ENCODE peak calls at places on chromosomes 5 and 9, in four cellular contexts. U is K562, D is IMR-90, N is GM12878. E is an unnamed sample.

GRCh38 chr5:143505934-143506333 is 102.4 kb upstream of the NR3C1 start:
- DNase-seq in D (no peak), N (no peak), U (no peak), E (no peak)

GRCh38 chr5:39176740-39177628 is 42.4 kb downstream of the FYB1 start:
- DNase-seq in N (peak; percentile 17), D (no peak), U (peak; percentile 62), E (no peak)

GRCh38 chr5:140041099-140041491 is 2.0 kb downstream of the NRG2 start:
- DNase-seq in U (no peak), N (no peak), D (no peak), E (no peak)

GRCh38 chr9:37454238-37454637 is 11.0 kb downstream of the ZBTB5 start:
- DNase-seq in U (no peak), N (no peak), D (peak; percentile 14), E (no peak)

GRCh38 chr5:69224520-69224919 is 10.2 kb upstream of the CDK7 start:
- DNase-seq in U (no peak), D (no peak), N (no peak), E (no peak)

GRCh38 chr5:14581333-14581890 is at the start of gene OTULINL:
- DNase-seq in D (peak; percentile 47), N (no peak), U (peak; percentile 73), E (peak; percentile 76)

GRCh38 chr9:78613006-78613405 is 316.1 kb downstream of the PSAT1 start:
- DNase-seq in U (no peak), D (no peak), N (no peak), E (no peak)

GRCh38 chr5:30968971-30969370 is 224.5 kb upstream of the CDH6 start:
- DNase-seq in U (no peak), D (no peak), N (no peak), E (no peak)

GRCh38 chr5:74123928-74124327 is 497.9 kb downstream of the ARHGEF28 start:
- DNase-seq in U (no peak), N (no peak), D (no peak), E (no peak)

GRCh38 chr5:170289749-170290148 is 7.8 kb downstream of the LCP2 start:
- DNase-seq in U (no peak), N (no peak), D (no peak), E (no peak)

GRCh38 chr5:33297760-33298216 is 143.0 kb upstream of the TARS1 start:
- DNase-seq in D (no peak), U (peak; percentile 39), N (no peak), E (peak; percentile 11)

GRCh38 chr5:171369898-171370297 is 17.8 kb upstream of the NPM1 start:
- DNase-seq in N (no peak), U (no peak), D (no peak), E (no peak)

GRCh38 chr9:137354153-137354844 is 52.2 kb upstream of the NRARP start:
- DNase-seq in U (no peak), N (no peak), D (no peak), E (no peak)

GRCh38 chr9:124764774-124765438 is 6.2 kb downstream of the NR6A1 start:
- DNase-seq in N (no peak), U (peak; percentile 55), D (no peak), E (peak; percentile 53)

GRCh38 chr5:10564838-10565784 is 1.2 kb downstream of the ANKRD33B start:
- DNase-seq in U (no peak), D (no peak), N (no peak), E (no peak)

GRCh38 chr9:77954018-77954417 is 77.6 kb downstream of the GNAQ start:
- DNase-seq in U (no peak), N (no peak), D (peak; percentile 60), E (no peak)

GRCh38 chr5:126723643-126724042 is 53.3 kb upstream of the LMNB1 start:
- DNase-seq in U (no peak), D (no peak), N (no peak), E (peak; percentile 6)

GRCh38 chr9:33287087-33287490 is 3.2 kb upstream of the NFX1 start:
- DNase-seq in N (no peak), D (peak; percentile 75), U (peak; percentile 42), E (peak; percentile 89)

GRCh38 chr5:165757756-165758155 is 2252.3 kb downstream of the MAT2B start:
- DNase-seq in N (no peak), U (no peak), D (no peak), E (no peak)

GRCh38 chr5:37839441-37840035 is 303 bp downstream of the GDNF start:
- DNase-seq in N (no peak), U (no peak), D (peak; percentile 73), E (peak; percentile 57)

GRCh38 chr9:91741529-91741928 is 208.5 kb downstream of the ROR2 start:
- DNase-seq in D (peak; percentile 93), N (no peak), U (no peak), E (no peak)

GRCh38 chr5:3380689-3381088 is 214.9 kb upstream of the IRX1 start:
- DNase-seq in U (no peak), N (no peak), D (no peak), E (no peak)

GRCh38 chr9:137703842-137704508 is 85.2 kb downstream of the EHMT1 start:
- DNase-seq in N (no peak), U (peak; percentile 38), D (peak; percentile 57), E (no peak)

GRCh38 chr5:127041571-127041970 is 11.2 kb upstream of the MARCHF3 start:
- DNase-seq in U (no peak), D (peak; percentile 60), N (no peak), E (no peak)

GRCh38 chr9:108885643-108886348 is 23.7 kb downstream of the ACTL7A start:
- DNase-seq in U (peak; percentile 88), N (peak; percentile 81), D (peak; percentile 84), E (peak; percentile 71)

GRCh38 chr9:86041331-86041741 is 58.0 kb downstream of the GOLM1 start:
- DNase-seq in D (peak; percentile 61), N (no peak), U (no peak), E (no peak)

GRCh38 chr5:137054335-137054734 is 444.8 kb downstream of the SPOCK1 start:
- DNase-seq in D (no peak), N (no peak), U (no peak), E (no peak)

GRCh38 chr5:15406478-15406877 is 93.5 kb upstream of the FBXL7 start:
- DNase-seq in U (no peak), N (no peak), D (no peak), E (no peak)

GRCh38 chr5:77211691-77212047 is 1.2 kb downstream of the PDE8B start:
- DNase-seq in N (no peak), U (no peak), D (no peak), E (no peak)

GRCh38 chr5:145471831-145472616 is 363.1 kb downstream of the PRELID2 start:
- DNase-seq in D (peak; percentile 36), N (no peak), U (peak; percentile 22), E (no peak)

GRCh38 chr9:18405240-18405639 is 68.7 kb upstream of the ADAMTSL1 start:
- DNase-seq in U (no peak), N (no peak), D (no peak), E (no peak)

GRCh38 chr5:168468836-168469235 is 17.4 kb upstream of the RARS1 start:
- DNase-seq in D (peak; percentile 93), U (no peak), N (no peak), E (no peak)

GRCh38 chr9:33202552-33203300 is 35.6 kb upstream of the B4GALT1 start:
- DNase-seq in U (no peak), N (peak; percentile 72), D (peak; percentile 69), E (no peak)

GRCh38 chr9:83339435-83339834 is 198.8 kb downstream of the FRMD3 start:
- DNase-seq in U (no peak), N (no peak), D (no peak), E (no peak)

GRCh38 chr5:142425286-142426065 is 100.7 kb upstream of the SPRY4 start:
- DNase-seq in N (no peak), U (no peak), D (peak; percentile 74), E (no peak)

GRCh38 chr9:5499889-5500398 is 10.4 kb upstream of the PDCD1LG2 start:
- DNase-seq in D (peak; percentile 68), U (peak; percentile 73), N (no peak), E (no peak)

DNA sequence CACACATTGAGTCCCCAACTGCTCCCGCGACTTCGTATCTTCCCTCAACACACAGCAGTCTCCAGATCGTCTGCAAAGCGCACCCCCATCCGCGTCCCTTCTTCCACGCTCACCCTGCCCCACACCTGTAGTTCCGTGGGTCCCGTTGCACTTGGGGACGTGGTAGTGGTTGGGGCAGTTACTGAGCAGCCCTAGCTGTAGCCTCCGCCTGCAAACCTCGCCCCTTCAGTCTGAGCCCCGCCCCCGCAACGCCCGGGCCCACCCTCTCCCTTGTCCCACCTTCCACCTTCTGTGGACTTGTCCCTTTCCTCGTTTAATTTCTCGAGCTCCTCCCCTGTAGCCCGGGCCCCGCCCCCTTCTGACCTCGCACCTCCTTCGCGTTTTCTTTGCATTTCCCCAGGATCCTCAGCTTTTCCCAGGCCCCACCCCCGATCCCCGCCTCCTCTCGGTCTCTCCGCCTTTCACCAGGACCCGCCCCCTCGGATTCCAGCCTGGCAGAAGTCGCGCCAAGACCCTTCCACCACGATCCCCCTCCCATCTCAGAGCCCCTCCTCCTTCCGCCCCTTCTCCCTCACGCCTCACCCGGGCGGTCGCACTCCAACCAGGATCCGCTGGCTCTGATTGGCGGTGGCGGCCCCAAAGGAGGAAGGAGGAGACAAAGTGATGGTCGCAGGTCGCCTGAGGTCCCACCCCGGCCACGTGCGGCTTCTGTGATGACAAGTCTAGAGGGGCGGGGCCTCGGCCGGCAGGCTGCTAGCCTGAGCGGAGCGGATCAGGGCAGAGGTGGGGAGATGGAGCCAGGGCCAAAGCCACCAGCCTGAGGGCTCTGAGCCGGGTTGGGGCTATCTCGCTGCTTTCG is at the start of gene ATOSB:
- DNase-seq in D (peak; percentile 93), N (peak; percentile 72), U (peak; percentile 94), E (peak; percentile 96)
- TF ChIP-seq POLR2A in D (no peak), N (peak; percentile 56), U (peak; percentile 50), E (peak; percentile 35)

GRCh38 chr9:133429216-133429613 is 7.0 kb downstream of the ADAMTS13 start:
- DNase-seq in N (no peak), D (no peak), U (no peak), E (no peak)
- H3K4me3 ChIP-seq in N (no peak overlapping the region), D (no peak overlapping the region), U (no peak overlapping the region), E (peak overlapping the region; percentile 46)

GRCh38 chr5:161340012-161340411 is 206.5 kb downstream of the GABRB2 start:
- DNase-seq in D (no peak), U (no peak), N (no peak), E (no peak)
- TF ChIP-seq RCOR1 in D (no peak), U (no peak), N (no peak), E (no peak)

DNA sequence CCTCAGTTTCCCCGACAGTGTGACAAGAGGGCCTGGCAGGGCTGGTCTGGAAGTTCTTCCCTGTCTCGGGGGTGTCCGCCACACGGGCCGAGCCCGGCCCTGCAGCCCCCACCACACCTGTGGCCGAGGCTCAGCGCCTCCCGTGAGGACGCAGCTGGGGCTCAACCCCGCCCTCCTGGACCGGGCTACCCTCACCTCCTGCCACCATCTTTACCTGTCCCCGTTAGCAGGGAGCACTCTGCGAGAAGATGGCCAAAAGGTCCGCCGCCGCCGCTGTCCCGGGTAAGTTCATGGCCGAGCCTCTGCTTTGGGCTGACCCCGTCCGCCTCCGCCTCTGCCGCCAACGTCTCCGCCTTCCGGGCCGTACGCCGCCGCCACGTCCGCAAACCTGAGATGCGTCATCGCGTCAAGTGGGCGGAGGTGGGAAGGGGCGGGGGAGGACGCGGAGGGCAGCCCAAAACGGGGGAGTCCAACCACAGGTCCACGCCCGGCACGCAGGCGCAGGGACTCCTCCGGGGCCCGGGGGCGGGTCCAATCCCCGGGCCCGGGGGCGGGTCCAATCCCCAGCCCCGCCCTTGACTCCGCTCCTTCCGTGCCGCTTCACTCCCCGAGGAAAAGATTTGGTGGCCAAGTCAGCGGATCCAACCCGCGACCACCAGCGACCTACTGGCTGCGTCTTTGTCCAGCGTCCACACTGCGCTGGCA is at the start of gene LYSMD3:
- DNase-seq in N (peak; percentile 89), D (peak; percentile 95), U (peak; percentile 98), E (peak; percentile 97)
- TF ChIP-seq POLR2A in N (peak; percentile 97), D (peak; percentile 93), U (peak; percentile 89), E (peak; percentile 82)